ENCODE peak calls at places on chromosome 19, in five cellular contexts. R, I, H, K and T are unnamed samples.

GRCh38 chr19:48724796-48725753 is 5.5 kb upstream of the MAMSTR start:
- DNase-seq in R (peak; percentile 80), I (peak; percentile 86), H (peak; percentile 39), K (no peak), T (peak; percentile 77)

GRCh38 chr19:10508707-10509106 is 5.6 kb upstream of the KEAP1 start:
- DNase-seq in R (no peak), I (no peak), H (no peak), K (no peak), T (no peak)

GRCh38 chr19:48006762-48007161 is 12.3 kb downstream of the ELSPBP1 start:
- DNase-seq in R (no peak), I (no peak), H (no peak), K (no peak), T (peak; percentile 6)

GRCh38 chr19:5899728-5900526 is 3.7 kb downstream of the NDUFA11 start:
- DNase-seq in R (no peak), I (no peak), H (no peak), K (no peak), T (no peak)

GRCh38 chr19:48511321-48511731 is 309 bp downstream of the LMTK3 start:
- DNase-seq in R (no peak), I (no peak), H (no peak), K (no peak), T (no peak)

GRCh38 chr19:55647732-55648656 is at the start of gene CCDC106:
- DNase-seq in R (peak; percentile 78), I (peak; percentile 88), H (peak; percentile 72), K (no peak), T (peak; percentile 58)

GRCh38 chr19:16945762-16946465 is 57.1 kb downstream of the F2RL3 start:
- DNase-seq in R (no peak), I (no peak), H (no peak), K (no peak), T (no peak)

GRCh38 chr19:54029930-54030490 is 33.7 kb downstream of the VSTM1 start:
- DNase-seq in R (peak; percentile 20), I (no peak), H (peak; percentile 53), K (no peak), T (peak; percentile 76)

GRCh38 chr19:29364999-29365398 is 152.0 kb upstream of the UQCRFS1 start:
- DNase-seq in R (no peak), I (no peak), H (no peak), K (no peak), T (no peak)

GRCh38 chr19:28905996-28906395 is 307.0 kb downstream of the UQCRFS1 start:
- DNase-seq in R (no peak), I (no peak), H (no peak), K (no peak), T (no peak)

GRCh38 chr19:14072535-14073231 is at the start of gene MISP3:
- DNase-seq in R (no peak), I (peak; percentile 75), H (peak; percentile 92), K (no peak), T (peak; percentile 67)

GRCh38 chr19:13633522-13633922 is 127.2 kb upstream of the CACNA1A start:
- DNase-seq in R (no peak), I (no peak), H (no peak), K (no peak), T (no peak)

GRCh38 chr19:47435883-47436417 is 16.6 kb upstream of the MEIS3 start:
- DNase-seq in R (no peak), I (no peak), H (no peak), K (no peak), T (no peak)

GRCh38 chr19:43705729-43706128 is 10.1 kb upstream of the IRGC start:
- DNase-seq in R (no peak), I (no peak), H (no peak), K (no peak), T (no peak)

GRCh38 chr19:58040751-58041525 is 7.1 kb downstream of the ZSCAN1 start:
- DNase-seq in R (no peak), I (peak; percentile 18), H (no peak), K (no peak), T (no peak)

GRCh38 chr19:13986348-13986904 is 19.7 kb downstream of the RFX1 start:
- DNase-seq in R (peak; percentile 77), I (peak; percentile 93), H (peak; percentile 90), K (peak; percentile 68), T (peak; percentile 67)

GRCh38 chr19:28873301-28873700 is 339.6 kb downstream of the UQCRFS1 start:
- DNase-seq in R (no peak), I (no peak), H (no peak), K (no peak), T (no peak)

GRCh38 chr19:56538761-56539263 is at the start of gene ZFP28:
- DNase-seq in R (peak; percentile 78), I (no peak), H (peak; percentile 81), K (no peak), T (no peak)

GRCh38 chr19:16338470-16339360 is 14.1 kb downstream of the KLF2 start:
- DNase-seq in R (no peak), I (no peak), H (peak; percentile 40), K (peak; percentile 49), T (no peak)

GRCh38 chr19:3691372-3691716 is 8.9 kb downstream of the PIP5K1C start:
- DNase-seq in R (no peak), I (no peak), H (no peak), K (no peak), T (no peak)

GRCh38 chr19:3692141-3693029 is 7.9 kb downstream of the PIP5K1C start:
- DNase-seq in R (no peak), I (no peak), H (no peak), K (no peak), T (peak; percentile 56)

GRCh38 chr19:3691726-3692125 is 8.5 kb downstream of the PIP5K1C start:
- DNase-seq in R (no peak), I (no peak), H (no peak), K (no peak), T (no peak)

GRCh38 chr19:3694361-3695123 is 5.7 kb downstream of the PIP5K1C start:
- DNase-seq in R (no peak), I (no peak), H (no peak), K (no peak), T (no peak)

DNA sequence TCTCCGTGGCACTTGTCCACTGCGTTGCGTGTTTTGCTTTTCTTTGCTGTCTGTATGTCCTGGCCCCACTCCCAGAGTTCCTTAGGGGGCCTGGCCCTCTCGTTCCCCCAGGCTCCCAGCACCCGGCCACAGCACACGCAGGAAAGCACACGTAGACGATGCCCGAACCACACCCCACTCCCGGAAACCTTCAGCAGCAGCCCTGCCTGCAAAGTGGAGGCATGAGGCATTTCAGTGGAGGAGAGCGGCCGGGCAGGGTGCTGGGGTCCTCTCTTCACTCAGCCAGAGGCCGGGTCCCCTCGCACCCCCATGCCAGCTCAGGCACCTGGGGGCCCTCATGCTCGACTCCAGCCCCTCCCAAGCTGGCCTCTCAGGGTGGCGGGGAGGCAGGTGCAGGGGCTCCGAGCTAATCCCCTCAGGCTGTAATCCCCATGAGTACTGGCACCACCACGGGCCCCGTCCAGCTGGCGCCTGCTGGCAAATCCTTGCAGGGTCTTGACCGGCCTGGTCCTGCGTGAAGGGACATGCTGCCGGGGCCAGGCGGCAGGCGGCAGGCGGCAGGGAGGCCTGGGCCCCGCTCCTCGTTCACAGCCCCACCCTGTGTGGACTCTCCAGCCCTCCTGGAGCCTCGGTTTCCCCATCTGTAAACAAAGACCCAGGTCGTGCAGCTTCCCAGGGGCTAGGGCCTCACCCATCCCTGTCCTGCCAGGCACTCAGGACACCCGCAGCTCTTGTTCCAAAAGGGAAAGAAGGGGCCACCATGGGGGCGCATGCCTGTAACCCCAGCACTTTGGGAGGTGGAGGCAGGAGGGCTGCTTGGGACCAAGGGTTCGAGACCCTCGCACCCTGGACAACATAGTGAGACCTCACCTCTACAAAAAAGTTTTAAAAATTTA is 7.0 kb downstream of the PIP5K1C start:
- DNase-seq in R (no peak), I (no peak), H (no peak), K (no peak), T (no peak)
- TF ChIP-seq POLR2A in R (no peak), I (no peak), H (no peak), K (no peak), T (no peak)

GRCh38 chr19:50428768-50429463 is 3.8 kb upstream of the MYBPC2 start:
- DNase-seq in R (no peak), I (no peak), H (no peak), K (no peak), T (no peak)
- TF ChIP-seq POLR2A in R (no peak), I (no peak), H (no peak), K (no peak), T (no peak)

GRCh38 chr19:8592231-8593009 is 15.2 kb upstream of the MYO1F start:
- DNase-seq in R (peak; percentile 99), I (peak; percentile 99), H (peak; percentile 90), K (peak; percentile 97), T (peak; percentile 92)
- TF ChIP-seq POLR2A in R (peak; percentile 45), I (no peak), H (no peak), K (no peak), T (no peak)

GRCh38 chr19:1068111-1069001 is 1.4 kb downstream of the ARHGAP45 start:
- DNase-seq in R (no peak), I (no peak), H (peak; percentile 66), K (no peak), T (no peak)

GRCh38 chr19:1066251-1066747 is 668 bp upstream of the ARHGAP45 start:
- DNase-seq in R (no peak), I (no peak), H (no peak), K (no peak), T (no peak)

GRCh38 chr19:1065606-1066109 is 1.3 kb upstream of the ARHGAP45 start:
- DNase-seq in R (no peak), I (no peak), H (peak; percentile 82), K (no peak), T (no peak)

GRCh38 chr19:1067341-1068103 is 555 bp downstream of the ARHGAP45 start:
- DNase-seq in R (no peak), I (no peak), H (peak; percentile 34), K (no peak), T (no peak)

DNA sequence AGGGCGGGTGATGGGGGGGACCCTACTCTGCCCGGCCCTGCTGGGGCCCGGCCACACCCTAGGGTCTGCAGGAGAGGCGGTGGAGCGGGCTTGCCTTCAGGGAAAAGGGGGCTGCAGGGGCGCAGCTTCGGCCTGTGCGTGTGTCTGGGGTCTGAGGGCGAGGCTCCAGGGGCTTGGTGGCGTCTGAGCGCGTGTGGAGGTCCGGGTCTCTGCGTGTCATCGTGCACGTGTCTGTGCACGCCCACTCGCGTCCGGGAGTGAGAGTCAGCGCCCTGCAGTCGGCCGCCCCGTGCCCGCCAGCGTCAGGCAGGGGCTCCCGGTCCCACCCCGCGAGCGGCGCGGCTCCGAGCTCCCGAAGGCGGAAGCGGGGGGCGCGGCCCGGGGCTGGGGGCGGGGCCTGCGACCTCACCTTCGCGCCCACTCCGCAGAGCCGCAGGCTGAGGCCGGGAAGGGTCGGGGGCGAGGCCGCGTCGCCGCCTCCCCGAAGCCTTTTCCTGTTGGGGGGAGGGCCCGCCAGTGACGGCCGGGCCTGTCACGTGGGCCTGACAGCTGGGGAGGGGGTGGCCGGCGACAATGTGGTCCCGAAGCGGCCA is at the start of gene ARHGAP45:
- DNase-seq in R (no peak), I (no peak), H (peak; percentile 70), K (no peak), T (peak; percentile 42)
- TF ChIP-seq POLR2A in R (no peak), I (no peak), H (no peak), K (no peak), T (no peak)

GRCh38 chr19:38402623-38402966 is 298 bp upstream of the FAM98C start:
- DNase-seq in R (no peak), I (no peak), H (no peak), K (no peak), T (no peak)
- TF ChIP-seq POLR2A in R (no peak), I (no peak), H (no peak), K (no peak), T (peak; percentile 32)

GRCh38 chr19:31140717-31141116 is 208.5 kb downstream of the TSHZ3 start:
- DNase-seq in R (no peak), I (no peak), H (no peak), K (no peak), T (no peak)
- TF ChIP-seq POLR2A in R (no peak), I (no peak), H (no peak), K (no peak), T (no peak)